ENCODE peak calls at places on chromosomes 13 and 19, in seven cellular contexts. Y, U, Z, T, G, R and B are unnamed samples.
A peak's percentile ranks its signal among the peaks of the same experiment; 100 is the strongest.

GRCh38 chr19:44988896-44989563 is 12.2 kb upstream of the RELB start:
- DNase-seq in Y (no peak), U (no peak), Z (peak; percentile 75), T (peak; percentile 90), G (peak; percentile 74), R (peak; percentile 87), B (peak; percentile 24)

GRCh38 chr13:99481357-99481756 is 19.9 kb upstream of the TM9SF2 start:
- DNase-seq in Y (no peak), U (no peak), Z (no peak), T (no peak), G (no peak), R (no peak), B (no peak)

GRCh38 chr19:28023064-28023463 is 1189.9 kb downstream of the UQCRFS1 start:
- DNase-seq in Y (no peak), U (no peak), Z (no peak), T (no peak), G (no peak), R (no peak), B (no peak)

GRCh38 chr19:41821003-41821735 is 23.3 kb downstream of the LYPD4 start:
- DNase-seq in Y (peak; percentile 12), U (peak; percentile 27), Z (peak; percentile 82), T (no peak), G (peak; percentile 36), R (peak; percentile 70), B (no peak)

GRCh38 chr13:45352031-45352430 is 11.0 kb upstream of the TPT1 start:
- DNase-seq in Y (no peak), U (no peak), Z (no peak), T (no peak), G (no peak), R (no peak), B (no peak)

GRCh38 chr19:37983153-37983552 is 76.1 kb downstream of the SIPA1L3 start:
- DNase-seq in Y (no peak), U (no peak), Z (no peak), T (no peak), G (no peak), R (no peak), B (no peak)

GRCh38 chr19:1774999-1775772 is 21.9 kb downstream of the ONECUT3 start:
- DNase-seq in Y (no peak), U (peak; percentile 72), Z (no peak), T (no peak), G (no peak), R (peak; percentile 72), B (no peak)

GRCh38 chr13:77298403-77298802 is 28.5 kb downstream of the MYCBP2 start:
- DNase-seq in Y (no peak), U (no peak), Z (no peak), T (no peak), G (no peak), R (no peak), B (no peak)

GRCh38 chr13:98370806-98371553 is 193.9 kb upstream of the RNF113B start:
- DNase-seq in Y (no peak), U (no peak), Z (no peak), T (no peak), G (peak; percentile 69), R (no peak), B (peak; percentile 52)

GRCh38 chr13:50668882-50669281 is 174.6 kb downstream of the DLEU7 start:
- DNase-seq in Y (no peak), U (no peak), Z (no peak), T (no peak), G (no peak), R (no peak), B (no peak)

GRCh38 chr19:49907745-49908446 is 11.2 kb upstream of the IL4I1 start:
- DNase-seq in Y (peak; percentile 59), U (no peak), Z (no peak), T (no peak), G (no peak), R (no peak), B (no peak)

GRCh38 chr13:25232937-25233515 is 54.3 kb downstream of the MTMR6 start:
- DNase-seq in Y (no peak), U (no peak), Z (peak; percentile 41), T (no peak), G (no peak), R (peak; percentile 55), B (no peak)

GRCh38 chr13:43698009-43698408 is 88.8 kb downstream of the ENOX1 start:
- DNase-seq in Y (no peak), U (no peak), Z (no peak), T (no peak), G (no peak), R (no peak), B (no peak)

GRCh38 chr19:1864480-1865171 is 1.2 kb upstream of the KLF16 start:
- DNase-seq in Y (no peak), U (no peak), Z (peak; percentile 72), T (no peak), G (peak; percentile 73), R (peak; percentile 90), B (no peak)

GRCh38 chr13:39038569-39038898 is 278 bp downstream of the NHLRC3 start:
- DNase-seq in Y (no peak), U (no peak), Z (peak; percentile 10), T (no peak), G (no peak), R (no peak), B (no peak)

GRCh38 chr19:58091251-58091995 is 6.6 kb downstream of the ZSCAN18 start:
- DNase-seq in Y (no peak), U (no peak), Z (no peak), T (no peak), G (no peak), R (no peak), B (no peak)

GRCh38 chr13:30312859-30313258 is 5.5 kb upstream of the KATNAL1 start:
- DNase-seq in Y (no peak), U (no peak), Z (no peak), T (no peak), G (no peak), R (no peak), B (no peak)

GRCh38 chr13:114119196-114119595 is 13.2 kb downstream of the RASA3 start:
- DNase-seq in Y (no peak), U (no peak), Z (peak; percentile 48), T (no peak), G (no peak), R (peak; percentile 65), B (no peak)

GRCh38 chr19:10552596-10553053 is 8.9 kb downstream of the ATG4D start:
- DNase-seq in Y (no peak), U (peak; percentile 44), Z (peak; percentile 48), T (no peak), G (no peak), R (peak; percentile 75), B (no peak)

GRCh38 chr19:13099073-13099999 is 3.3 kb downstream of the LYL1 start:
- DNase-seq in Y (no peak), U (no peak), Z (no peak), T (peak; percentile 92), G (peak; percentile 78), R (no peak), B (no peak)

GRCh38 chr13:36979361-36980040 is 19.6 kb downstream of the ALG5 start:
- DNase-seq in Y (no peak), U (no peak), Z (no peak), T (no peak), G (no peak), R (no peak), B (no peak)

GRCh38 chr19:49746206-49746958 is 16.7 kb downstream of the TSKS start:
- DNase-seq in Y (no peak), U (peak; percentile 97), Z (peak; percentile 85), T (peak; percentile 81), G (peak; percentile 29), R (peak; percentile 81), B (no peak)

GRCh38 chr13:50080158-50080855 is 65.1 kb downstream of the KCNRG start:
- DNase-seq in Y (no peak), U (no peak), Z (peak; percentile 37), T (no peak), G (no peak), R (peak; percentile 12), B (no peak)

GRCh38 chr19:49560358-49560900 is 19.9 kb downstream of the NOSIP start:
- DNase-seq in Y (no peak), U (no peak), Z (no peak), T (no peak), G (no peak), R (no peak), B (no peak)

GRCh38 chr13:99962242-99962641 is 9.3 kb downstream of the ZIC5 start:
- DNase-seq in Y (no peak), U (no peak), Z (no peak), T (no peak), G (no peak), R (no peak), B (no peak)

GRCh38 chr13:112181336-112182051 is 114.5 kb downstream of the SOX1 start:
- DNase-seq in Y (no peak), U (no peak), Z (no peak), T (peak; percentile 56), G (no peak), R (no peak), B (no peak)
- TF ChIP-seq EP300 in Y (no peak), U (no peak), Z (no peak), T (no peak), G (no peak), R (no peak), B (no peak)

DNA sequence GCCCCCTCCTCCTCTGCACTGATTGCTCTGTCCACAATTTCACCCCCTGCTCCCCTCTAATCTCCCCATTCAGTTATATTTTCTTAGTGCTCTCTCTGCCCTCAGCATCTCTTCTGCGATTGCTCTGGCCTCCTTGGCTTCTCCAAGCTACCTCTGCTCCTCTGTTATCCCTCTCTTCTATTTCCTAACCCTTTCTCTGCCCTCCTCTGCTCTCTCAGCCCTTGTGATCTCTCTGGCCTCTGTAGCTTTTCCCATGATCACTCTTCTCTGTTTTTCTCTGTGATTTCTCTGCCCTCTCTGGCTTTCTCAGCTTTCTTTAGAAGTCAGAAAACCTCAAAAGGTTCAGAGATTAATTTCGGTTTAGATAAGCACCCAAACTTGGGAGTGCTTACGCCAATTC is 795.1 kb downstream of the DIAPH3 start:
- DNase-seq in Y (no peak), U (no peak), Z (no peak), T (no peak), G (no peak), R (no peak), B (no peak)
- TF ChIP-seq EP300 in Y (no peak), U (no peak), Z (no peak), T (no peak), G (no peak), R (no peak), B (no peak)

GRCh38 chr19:29666634-29667389 is 1.6 kb downstream of the PLEKHF1 start:
- DNase-seq in Y (no peak), U (no peak), Z (no peak), T (no peak), G (peak; percentile 54), R (no peak), B (peak; percentile 60)
- TF ChIP-seq EP300 in Y (no peak), U (no peak), Z (no peak), T (no peak), G (no peak), R (no peak), B (peak; percentile 39)

DNA sequence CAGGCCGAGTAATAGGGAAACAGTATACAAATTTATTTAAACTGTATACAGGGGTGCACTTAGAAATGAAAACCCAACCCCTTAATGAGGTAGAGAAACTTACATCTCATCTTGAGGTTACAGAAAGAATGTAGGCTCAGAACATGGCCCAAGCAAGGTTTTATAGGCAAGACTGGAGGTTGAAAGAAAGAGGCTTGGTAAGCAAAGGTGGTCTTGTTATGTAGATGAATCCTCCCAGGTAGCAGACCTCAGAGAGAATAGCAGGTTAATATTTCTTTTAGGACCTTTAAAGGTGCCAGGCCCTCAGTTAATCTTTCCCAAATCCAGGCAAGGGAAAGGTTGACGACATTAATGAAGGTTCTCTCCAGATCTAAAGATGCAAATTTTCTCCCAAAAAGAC is 1466.8 kb upstream of the PRR20A start:
- DNase-seq in Y (no peak), U (no peak), Z (no peak), T (no peak), G (no peak), R (no peak), B (no peak)
- TF ChIP-seq EP300 in Y (no peak), U (no peak), Z (no peak), T (no peak), G (no peak), R (no peak), B (no peak)

GRCh38 chr19:18775586-18776287 is 15.4 kb downstream of the COMP start:
- DNase-seq in Y (no peak), U (no peak), Z (no peak), T (no peak), G (no peak), R (no peak), B (no peak)
- TF ChIP-seq EP300 in Y (no peak), U (no peak), Z (no peak), T (no peak), G (no peak), R (no peak), B (no peak)